ENCODE peak calls at places on chromosomes 6 and 20, in nine cellular contexts. One of them, this sample, is unnamed.

GRCh38 chr20:24971702-24972101 is 20.8 kb downstream of the APMAP start:
- DNase-seq in astrocyte of the spinal cord: no peak
- DNase-seq in cardiac muscle cell: no peak
- DNase-seq in AG04450: no peak
- DNase-seq in IMR-90: no peak
- DNase-seq in Panc1: no peak
- DNase-seq in fibroblast of mammary gland: no peak
- DNase-seq in psoas muscle: no peak
- DNase-seq in effector memory CD4-positive, alpha-beta T cell: no peak
- DNase-seq in this sample: no peak

GRCh38 chr20:32510120-32510600 is 75.0 kb downstream of the NOL4L start:
- DNase-seq in AG04450: no peak
- DNase-seq in Panc1: no peak
- DNase-seq in cardiac muscle cell: no peak
- DNase-seq in psoas muscle: no peak
- DNase-seq in astrocyte of the spinal cord: no peak
- DNase-seq in fibroblast of mammary gland: no peak
- DNase-seq in IMR-90: no peak
- DNase-seq in effector memory CD4-positive, alpha-beta T cell: no peak
- DNase-seq in this sample: no peak

GRCh38 chr6:18506387-18507017 is 119.4 kb downstream of the RNF144B start:
- DNase-seq in IMR-90: peak
- DNase-seq in effector memory CD4-positive, alpha-beta T cell: no peak
- DNase-seq in Panc1: no peak
- DNase-seq in AG04450: no peak
- DNase-seq in astrocyte of the spinal cord: no peak
- DNase-seq in psoas muscle: no peak
- DNase-seq in fibroblast of mammary gland: peak
- DNase-seq in cardiac muscle cell: peak
- DNase-seq in this sample: no peak

GRCh38 chr6:144284753-144285547 is at the start of gene UTRN:
- DNase-seq in IMR-90: peak
- DNase-seq in effector memory CD4-positive, alpha-beta T cell: peak
- DNase-seq in Panc1: no peak
- DNase-seq in astrocyte of the spinal cord: peak
- DNase-seq in fibroblast of mammary gland: peak
- DNase-seq in cardiac muscle cell: peak
- DNase-seq in AG04450: peak
- DNase-seq in psoas muscle: peak
- DNase-seq in this sample: peak

GRCh38 chr20:38217791-38218565 is 42.6 kb downstream of the KIAA1755 start:
- DNase-seq in psoas muscle: peak
- DNase-seq in AG04450: peak
- DNase-seq in cardiac muscle cell: peak
- DNase-seq in fibroblast of mammary gland: peak
- DNase-seq in IMR-90: peak
- DNase-seq in astrocyte of the spinal cord: peak
- DNase-seq in Panc1: no peak
- DNase-seq in effector memory CD4-positive, alpha-beta T cell: no peak
- DNase-seq in this sample: peak

GRCh38 chr6:33837070-33837469 is 33.3 kb upstream of the MLN start:
- DNase-seq in AG04450: no peak
- DNase-seq in Panc1: no peak
- DNase-seq in IMR-90: no peak
- DNase-seq in astrocyte of the spinal cord: no peak
- DNase-seq in effector memory CD4-positive, alpha-beta T cell: no peak
- DNase-seq in psoas muscle: no peak
- DNase-seq in cardiac muscle cell: no peak
- DNase-seq in fibroblast of mammary gland: no peak
- DNase-seq in this sample: no peak

GRCh38 chr6:71181565-71181964 is 107.0 kb upstream of the OGFRL1 start:
- DNase-seq in Panc1: no peak
- DNase-seq in cardiac muscle cell: peak
- DNase-seq in psoas muscle: no peak
- DNase-seq in AG04450: peak
- DNase-seq in effector memory CD4-positive, alpha-beta T cell: no peak
- DNase-seq in IMR-90: peak
- DNase-seq in fibroblast of mammary gland: peak
- DNase-seq in astrocyte of the spinal cord: peak
- DNase-seq in this sample: peak

GRCh38 chr20:37571033-37571432 is 43.4 kb upstream of the BLCAP start:
- DNase-seq in effector memory CD4-positive, alpha-beta T cell: no peak
- DNase-seq in Panc1: no peak
- DNase-seq in fibroblast of mammary gland: no peak
- DNase-seq in IMR-90: no peak
- DNase-seq in AG04450: no peak
- DNase-seq in cardiac muscle cell: no peak
- DNase-seq in psoas muscle: no peak
- DNase-seq in astrocyte of the spinal cord: no peak
- DNase-seq in this sample: no peak

GRCh38 chr6:35170166-35170565 is 29.0 kb upstream of the TCP11 start:
- DNase-seq in IMR-90: peak
- DNase-seq in AG04450: no peak
- DNase-seq in fibroblast of mammary gland: peak
- DNase-seq in astrocyte of the spinal cord: peak
- DNase-seq in cardiac muscle cell: no peak
- DNase-seq in psoas muscle: no peak
- DNase-seq in effector memory CD4-positive, alpha-beta T cell: no peak
- DNase-seq in Panc1: no peak
- DNase-seq in this sample: no peak

GRCh38 chr6:111880181-111880944 is 7.1 kb upstream of the FYN start:
- DNase-seq in effector memory CD4-positive, alpha-beta T cell: no peak
- DNase-seq in IMR-90: peak
- DNase-seq in AG04450: no peak
- DNase-seq in psoas muscle: no peak
- DNase-seq in Panc1: no peak
- DNase-seq in astrocyte of the spinal cord: peak
- DNase-seq in cardiac muscle cell: peak
- DNase-seq in fibroblast of mammary gland: peak
- DNase-seq in this sample: peak

GRCh38 chr6:116969211-116969863 is 92.3 kb downstream of the RFX6 start:
- DNase-seq in AG04450: peak
- DNase-seq in psoas muscle: no peak
- DNase-seq in effector memory CD4-positive, alpha-beta T cell: no peak
- DNase-seq in IMR-90: peak
- DNase-seq in astrocyte of the spinal cord: peak
- DNase-seq in fibroblast of mammary gland: peak
- DNase-seq in Panc1: peak
- DNase-seq in cardiac muscle cell: peak
- DNase-seq in this sample: peak

GRCh38 chr6:50264995-50265571 is 215.4 kb upstream of the DEFB112 start:
- DNase-seq in astrocyte of the spinal cord: no peak
- DNase-seq in AG04450: no peak
- DNase-seq in psoas muscle: no peak
- DNase-seq in IMR-90: no peak
- DNase-seq in fibroblast of mammary gland: no peak
- DNase-seq in effector memory CD4-positive, alpha-beta T cell: no peak
- DNase-seq in Panc1: no peak
- DNase-seq in cardiac muscle cell: no peak
- DNase-seq in this sample: peak

GRCh38 chr6:36340341-36340670 is 3.6 kb upstream of the BNIP5 start:
- DNase-seq in astrocyte of the spinal cord: no peak
- DNase-seq in Panc1: no peak
- DNase-seq in IMR-90: no peak
- DNase-seq in fibroblast of mammary gland: no peak
- DNase-seq in cardiac muscle cell: no peak
- DNase-seq in psoas muscle: no peak
- DNase-seq in effector memory CD4-positive, alpha-beta T cell: no peak
- DNase-seq in AG04450: no peak
- DNase-seq in this sample: no peak

GRCh38 chr6:117480651-117481050 is 1.8 kb upstream of the DCBLD1 start:
- DNase-seq in Panc1: no peak
- DNase-seq in effector memory CD4-positive, alpha-beta T cell: no peak
- DNase-seq in AG04450: no peak
- DNase-seq in fibroblast of mammary gland: no peak
- DNase-seq in psoas muscle: no peak
- DNase-seq in cardiac muscle cell: no peak
- DNase-seq in astrocyte of the spinal cord: no peak
- DNase-seq in IMR-90: no peak
- DNase-seq in this sample: no peak

GRCh38 chr6:112622036-112622435 is 274.9 kb downstream of the RFPL4B start:
- DNase-seq in fibroblast of mammary gland: no peak
- DNase-seq in Panc1: no peak
- DNase-seq in cardiac muscle cell: peak
- DNase-seq in psoas muscle: no peak
- DNase-seq in IMR-90: no peak
- DNase-seq in astrocyte of the spinal cord: no peak
- DNase-seq in effector memory CD4-positive, alpha-beta T cell: no peak
- DNase-seq in AG04450: no peak
- DNase-seq in this sample: no peak

GRCh38 chr6:90928051-90928450 is 341.2 kb upstream of the MAP3K7 start:
- DNase-seq in IMR-90: no peak
- DNase-seq in Panc1: no peak
- DNase-seq in fibroblast of mammary gland: no peak
- DNase-seq in effector memory CD4-positive, alpha-beta T cell: no peak
- DNase-seq in AG04450: no peak
- DNase-seq in astrocyte of the spinal cord: no peak
- DNase-seq in psoas muscle: no peak
- DNase-seq in cardiac muscle cell: no peak
- DNase-seq in this sample: no peak

GRCh38 chr6:155314773-155315515 is 660 bp upstream of the TFB1M start:
- DNase-seq in AG04450: peak
- DNase-seq in psoas muscle: peak
- DNase-seq in astrocyte of the spinal cord: no peak
- DNase-seq in effector memory CD4-positive, alpha-beta T cell: no peak
- DNase-seq in Panc1: peak
- DNase-seq in fibroblast of mammary gland: peak
- DNase-seq in IMR-90: peak
- DNase-seq in cardiac muscle cell: peak
- DNase-seq in this sample: peak

GRCh38 chr20:55390791-55391190 is 614.5 kb downstream of the CBLN4 start:
- DNase-seq in psoas muscle: no peak
- DNase-seq in cardiac muscle cell: no peak
- DNase-seq in astrocyte of the spinal cord: no peak
- DNase-seq in AG04450: no peak
- DNase-seq in fibroblast of mammary gland: no peak
- DNase-seq in IMR-90: no peak
- DNase-seq in Panc1: no peak
- DNase-seq in effector memory CD4-positive, alpha-beta T cell: no peak
- DNase-seq in this sample: no peak

GRCh38 chr6:137233561-137234504 is 14.6 kb upstream of the IFNGR1 start:
- DNase-seq in psoas muscle: peak
- DNase-seq in IMR-90: peak
- DNase-seq in AG04450: peak
- DNase-seq in cardiac muscle cell: peak
- DNase-seq in astrocyte of the spinal cord: peak
- DNase-seq in fibroblast of mammary gland: peak
- DNase-seq in Panc1: no peak
- DNase-seq in effector memory CD4-positive, alpha-beta T cell: no peak
- DNase-seq in this sample: peak
- H3K4me3 ChIP-seq in psoas muscle: no peak
- H3K4me3 ChIP-seq in IMR-90: no peak
- H3K4me3 ChIP-seq in AG04450: no peak
- H3K4me3 ChIP-seq in cardiac muscle cell: no peak
- H3K4me3 ChIP-seq in astrocyte of the spinal cord: no peak
- H3K4me3 ChIP-seq in fibroblast of mammary gland: no peak
- H3K4me3 ChIP-seq in Panc1: no peak
- H3K4me3 ChIP-seq in effector memory CD4-positive, alpha-beta T cell: no peak
- H3K4me3 ChIP-seq in this sample: no peak

GRCh38 chr6:89434954-89435353 is 2.0 kb downstream of the ANKRD6 start:
- DNase-seq in astrocyte of the spinal cord: no peak
- DNase-seq in Panc1: no peak
- DNase-seq in IMR-90: no peak
- DNase-seq in effector memory CD4-positive, alpha-beta T cell: no peak
- DNase-seq in cardiac muscle cell: no peak
- DNase-seq in fibroblast of mammary gland: no peak
- DNase-seq in AG04450: no peak
- DNase-seq in psoas muscle: no peak
- DNase-seq in this sample: no peak
- H3K4me3 ChIP-seq in astrocyte of the spinal cord: no peak
- H3K4me3 ChIP-seq in Panc1: no peak
- H3K4me3 ChIP-seq in IMR-90: no peak
- H3K4me3 ChIP-seq in effector memory CD4-positive, alpha-beta T cell: no peak
- H3K4me3 ChIP-seq in cardiac muscle cell: no peak
- H3K4me3 ChIP-seq in fibroblast of mammary gland: no peak
- H3K4me3 ChIP-seq in AG04450: no peak
- H3K4me3 ChIP-seq in psoas muscle: no peak
- H3K4me3 ChIP-seq in this sample: no peak

DNA sequence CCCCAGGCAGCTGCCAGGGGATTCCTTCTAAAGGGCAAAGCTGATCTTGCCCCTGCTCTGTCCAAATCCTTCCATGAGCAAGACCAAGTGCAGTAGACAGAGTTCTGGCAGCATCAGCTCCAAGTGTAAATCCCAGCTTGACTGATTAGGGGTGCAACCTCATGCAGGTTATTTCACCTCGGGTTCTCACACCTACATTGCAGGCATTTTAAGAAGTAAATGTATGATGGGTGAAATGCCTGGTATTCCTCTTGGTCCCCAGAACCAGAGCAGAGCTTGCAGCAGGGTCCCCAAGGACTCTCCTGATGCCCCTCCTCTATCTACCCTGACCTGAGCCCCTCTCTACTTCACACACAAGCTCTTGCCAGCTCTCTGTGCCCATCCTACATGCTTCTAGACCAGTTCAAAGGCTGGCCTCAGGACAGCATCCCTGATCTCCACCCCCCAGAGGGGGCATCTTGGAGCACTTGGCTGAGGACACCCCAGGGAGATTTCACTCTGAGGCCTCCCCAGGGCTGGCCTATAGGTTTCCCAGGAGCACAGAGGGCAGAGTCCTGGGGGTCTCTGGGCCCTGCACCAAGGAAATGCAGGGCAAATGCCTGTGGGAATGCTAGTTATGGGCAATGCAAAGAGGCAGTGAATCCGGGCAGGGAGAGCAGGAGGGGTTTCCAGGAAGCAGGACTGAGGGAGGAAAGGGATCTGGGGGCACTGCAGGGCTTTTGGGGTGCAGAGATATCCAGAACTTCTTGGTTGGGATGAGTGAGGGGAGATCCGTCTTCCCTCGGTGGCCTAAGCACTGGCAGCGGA is 1.0 kb downstream of the LZTS3 start:
- DNase-seq in IMR-90: no peak
- DNase-seq in Panc1: no peak
- DNase-seq in cardiac muscle cell: no peak
- DNase-seq in AG04450: no peak
- DNase-seq in psoas muscle: no peak
- DNase-seq in fibroblast of mammary gland: no peak
- DNase-seq in astrocyte of the spinal cord: no peak
- DNase-seq in effector memory CD4-positive, alpha-beta T cell: no peak
- DNase-seq in this sample: no peak
- H3K4me3 ChIP-seq in IMR-90: peak
- H3K4me3 ChIP-seq in Panc1: peak
- H3K4me3 ChIP-seq in cardiac muscle cell: peak
- H3K4me3 ChIP-seq in AG04450: peak
- H3K4me3 ChIP-seq in psoas muscle: peak
- H3K4me3 ChIP-seq in fibroblast of mammary gland: no peak
- H3K4me3 ChIP-seq in astrocyte of the spinal cord: peak
- H3K4me3 ChIP-seq in effector memory CD4-positive, alpha-beta T cell: peak
- H3K4me3 ChIP-seq in this sample: no peak

DNA sequence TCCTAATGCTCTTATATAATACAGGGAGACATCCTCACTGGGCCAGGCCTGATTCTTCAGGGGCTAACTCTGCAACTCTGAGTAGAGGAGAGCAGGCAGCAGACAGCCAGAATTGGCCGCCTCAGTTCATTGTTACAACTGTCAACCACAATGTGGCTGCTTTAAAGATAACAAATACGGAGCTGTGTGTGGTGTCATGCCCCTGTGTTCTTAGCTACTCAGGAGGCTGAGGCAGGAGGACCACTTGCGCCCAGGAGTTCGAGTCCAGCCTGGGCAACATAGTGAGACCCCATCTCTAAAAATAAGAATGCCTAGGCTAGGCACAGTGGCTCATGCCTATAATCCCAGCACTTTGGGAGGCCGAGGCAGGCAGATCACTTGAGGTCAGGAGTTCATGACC is 34.3 kb downstream of the CEP250 start:
- DNase-seq in cardiac muscle cell: no peak
- DNase-seq in fibroblast of mammary gland: no peak
- DNase-seq in astrocyte of the spinal cord: no peak
- DNase-seq in IMR-90: no peak
- DNase-seq in effector memory CD4-positive, alpha-beta T cell: no peak
- DNase-seq in Panc1: no peak
- DNase-seq in psoas muscle: no peak
- DNase-seq in AG04450: no peak
- DNase-seq in this sample: no peak
- H3K4me3 ChIP-seq in cardiac muscle cell: no peak
- H3K4me3 ChIP-seq in fibroblast of mammary gland: no peak
- H3K4me3 ChIP-seq in astrocyte of the spinal cord: no peak
- H3K4me3 ChIP-seq in IMR-90: no peak
- H3K4me3 ChIP-seq in effector memory CD4-positive, alpha-beta T cell: peak
- H3K4me3 ChIP-seq in Panc1: no peak
- H3K4me3 ChIP-seq in psoas muscle: no peak
- H3K4me3 ChIP-seq in AG04450: no peak
- H3K4me3 ChIP-seq in this sample: no peak